ENCODE peak calls at places on chromosomes 6 and 20, in nine cellular contexts. T is neural crest cell, B is fibroblast of mammary gland, F is SK-N-SH, V is endothelial cell, Y is neural progenitor cell, R is HFFc6, W is brain microvascular endothelial cell, J is hepatocyte. H is an unnamed sample.

GRCh38 chr6:157073596-157073995 is 249.7 kb downstream of the TMEM242 start:
- DNase-seq in T (no peak), B (no peak), F (no peak), V (no peak), Y (no peak), R (no peak), W (no peak), J (no peak), H (no peak)

GRCh38 chr6:73631849-73632248 is 21.9 kb downstream of the SLC17A5 start:
- DNase-seq in T (no peak), B (peak; percentile 80), F (no peak), V (no peak), Y (no peak), R (peak; percentile 76), W (no peak), J (no peak), H (no peak)

GRCh38 chr20:19129306-19129705 is 83.1 kb upstream of the SLC24A3 start:
- DNase-seq in T (no peak), B (no peak), F (no peak), V (no peak), Y (no peak), R (no peak), W (no peak), J (no peak), H (no peak)

GRCh38 chr6:110493253-110493800 is 16.9 kb upstream of the SLC22A16 start:
- DNase-seq in T (no peak), B (no peak), F (no peak), V (no peak), Y (no peak), R (no peak), W (no peak), J (no peak), H (no peak)

GRCh38 chr20:25206063-25206403 is 10.5 kb downstream of the ENTPD6 start:
- DNase-seq in T (no peak), B (no peak), F (no peak), V (no peak), Y (no peak), R (no peak), W (no peak), J (no peak), H (peak; percentile 17)

GRCh38 chr6:24194968-24195700 is 69.1 kb downstream of the NRSN1 start:
- DNase-seq in T (no peak), B (peak; percentile 2), F (no peak), V (no peak), Y (peak; percentile 24), R (no peak), W (no peak), J (no peak), H (no peak)

GRCh38 chr6:133184798-133185380 is 56.3 kb upstream of the EYA4 start:
- DNase-seq in T (no peak), B (peak; percentile 44), F (no peak), V (no peak), Y (peak; percentile 29), R (no peak), W (no peak), J (peak; percentile 56), H (no peak)

GRCh38 chr6:44052419-44053011 is 74.7 kb downstream of the MRPL14 start:
- DNase-seq in T (no peak), B (peak; percentile 93), F (peak; percentile 60), V (no peak), Y (peak; percentile 59), R (peak; percentile 61), W (peak; percentile 75), J (no peak), H (no peak)

GRCh38 chr6:133207754-133208153 is 33.4 kb upstream of the EYA4 start:
- DNase-seq in T (no peak), B (no peak), F (no peak), V (no peak), Y (no peak), R (no peak), W (no peak), J (no peak), H (no peak)

GRCh38 chr6:3643921-3644320 is 107.6 kb downstream of the PXDC1 start:
- DNase-seq in T (no peak), B (no peak), F (no peak), V (no peak), Y (no peak), R (no peak), W (no peak), J (no peak), H (no peak)

GRCh38 chr6:87213364-87213763 is 58.0 kb downstream of the ZNF292 start:
- DNase-seq in T (no peak), B (no peak), F (no peak), V (no peak), Y (no peak), R (no peak), W (no peak), J (peak; percentile 57), H (no peak)

GRCh38 chr6:134003542-134003951 is 48.9 kb downstream of the SLC2A12 start:
- DNase-seq in T (no peak), B (no peak), F (no peak), V (no peak), Y (peak; percentile 65), R (no peak), W (no peak), J (no peak), H (no peak)

DNA sequence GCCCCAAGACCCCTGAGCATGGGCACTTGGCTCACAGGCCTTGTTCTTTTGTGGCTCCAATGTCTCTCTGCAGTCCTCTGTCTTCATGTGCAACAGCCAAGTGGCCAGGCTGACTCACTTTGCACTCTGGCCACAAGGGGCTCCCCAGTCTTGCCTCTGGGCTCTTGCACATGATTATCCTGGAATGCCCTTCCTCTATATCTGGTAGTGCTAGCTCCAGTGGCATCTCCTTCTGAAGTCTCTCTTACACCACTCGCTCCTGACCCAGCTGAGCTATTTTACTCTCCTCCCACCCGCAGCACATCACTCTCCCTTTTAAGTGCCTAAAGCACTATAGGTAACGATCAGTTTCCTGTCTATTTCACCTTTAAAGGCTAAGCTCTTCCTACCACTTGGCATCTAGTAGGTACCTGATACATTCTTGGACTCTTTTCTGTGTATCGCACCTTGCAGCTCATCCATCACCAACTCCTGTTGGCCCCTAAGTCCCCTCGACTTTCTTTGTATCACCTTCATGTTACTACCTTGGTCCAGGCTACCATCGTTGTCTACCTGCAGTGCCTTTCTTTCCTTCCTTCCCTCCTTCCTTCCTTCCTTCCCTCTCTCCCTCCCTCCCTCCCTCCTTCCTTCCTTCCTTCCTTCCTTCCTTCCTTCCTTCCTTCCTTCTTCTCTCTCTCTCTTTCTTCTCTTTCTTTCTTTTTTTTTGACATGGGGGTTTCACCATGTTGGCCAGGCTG is 211.9 kb upstream of the RNF24 start:
- DNase-seq in T (no peak), B (peak; percentile 84), F (no peak), V (no peak), Y (peak; percentile 45), R (peak; percentile 88), W (peak; percentile 52), J (no peak), H (no peak)
- TF ChIP-seq CTCF in T (peak; percentile 46), B (peak; percentile 68), F (peak; percentile 69), V (no peak), Y (peak; percentile 48), R (peak; percentile 80), W (peak; percentile 82), J (peak; percentile 17), H (peak; percentile 32)

GRCh38 chr20:17964632-17965031 is 4.0 kb downstream of the SNX5 start:
- DNase-seq in T (no peak), B (no peak), F (no peak), V (no peak), Y (no peak), R (no peak), W (no peak), J (no peak), H (no peak)

GRCh38 chr20:17968366-17969275 is at the start of the genes MGME1 and SNX5:
- DNase-seq in T (peak; percentile 99), B (peak; percentile 99), F (peak; percentile 95), V (peak; percentile 98), Y (peak; percentile 99), R (peak; percentile 100), W (peak; percentile 100), J (peak; percentile 99), H (peak; percentile 98)

GRCh38 chr20:17967595-17968365 is 814 bp downstream of the SNX5 start:
- DNase-seq in T (peak; percentile 12), B (peak; percentile 57), F (no peak), V (no peak), Y (no peak), R (peak; percentile 41), W (no peak), J (no peak), H (no peak)

GRCh38 chr20:17965042-17965697 is 3.4 kb downstream of the SNX5 start:
- DNase-seq in T (no peak), B (no peak), F (no peak), V (no peak), Y (no peak), R (no peak), W (no peak), J (no peak), H (no peak)

DNA sequence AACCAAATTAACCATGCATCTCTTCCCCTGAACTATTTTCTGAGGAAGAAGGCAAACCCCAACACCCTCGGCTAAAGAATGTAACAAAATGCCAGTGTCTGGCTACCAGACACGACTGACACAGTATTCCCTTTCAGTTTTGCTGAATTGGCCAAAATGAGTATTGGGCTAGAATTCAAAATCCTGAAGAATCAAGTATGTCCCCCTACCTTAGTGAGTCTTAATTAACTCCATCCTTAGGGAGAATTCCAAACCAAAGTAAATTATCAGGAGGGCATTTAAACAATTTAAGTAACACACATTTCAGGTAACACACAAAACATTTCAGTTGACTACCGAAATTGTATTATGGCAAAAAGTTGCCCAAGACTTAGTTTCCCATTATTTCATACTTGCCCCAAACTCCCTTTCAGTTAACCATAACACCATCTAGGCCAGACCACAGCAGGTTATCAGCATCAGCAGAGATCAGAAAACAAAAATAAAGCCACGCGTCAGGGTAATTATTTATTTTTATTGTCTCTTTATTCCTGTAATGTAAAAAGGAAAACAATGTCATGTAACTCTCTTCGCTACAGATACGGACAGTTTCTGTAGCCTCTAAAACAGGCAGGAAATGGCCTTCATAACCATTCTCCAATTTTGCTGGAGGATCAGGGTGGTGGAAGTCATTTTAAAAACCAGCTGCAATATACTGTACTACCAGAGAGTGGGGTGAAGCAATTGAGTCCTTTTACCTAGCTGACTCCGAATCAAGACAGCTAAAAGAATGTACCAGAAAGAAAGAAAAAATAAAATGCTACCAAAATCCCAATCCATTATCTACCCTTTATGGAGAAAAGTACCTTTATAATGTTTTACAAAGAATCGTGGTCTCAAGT is 1.9 kb downstream of the SNX5 start:
- DNase-seq in T (no peak), B (peak; percentile 60), F (peak; percentile 55), V (no peak), Y (no peak), R (peak; percentile 49), W (peak; percentile 25), J (peak; percentile 46), H (no peak)
- TF ChIP-seq CTCF in T (peak; percentile 49), B (peak; percentile 20), F (peak; percentile 44), V (no peak), Y (peak; percentile 21), R (peak; percentile 61), W (peak; percentile 22), J (peak; percentile 29), H (no peak)

DNA sequence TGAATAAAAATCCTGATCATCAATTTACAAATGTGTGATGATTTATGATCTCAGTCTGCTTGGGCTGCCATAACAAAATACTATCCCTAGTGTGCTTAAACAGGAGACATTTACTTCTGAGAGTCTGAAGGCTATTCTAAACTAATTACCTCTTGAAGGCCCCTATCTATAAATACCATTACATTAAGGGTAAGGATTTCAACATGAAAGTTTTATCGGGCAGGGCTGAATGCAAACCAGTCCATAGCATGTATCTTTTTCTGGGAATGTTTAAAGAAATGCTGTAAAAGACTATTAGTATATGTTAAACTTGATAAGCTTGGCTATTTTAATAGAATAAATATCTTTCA is 48.2 kb downstream of the TRDN start:
- DNase-seq in T (no peak), B (no peak), F (no peak), V (no peak), Y (no peak), R (no peak), W (no peak), J (no peak), H (no peak)
- TF ChIP-seq CTCF in T (no peak), B (no peak), F (no peak), V (no peak), Y (no peak), R (no peak), W (no peak), J (no peak), H (no peak)

GRCh38 chr6:25788305-25788922 is 33.9 kb downstream of the SLC17A4 start:
- DNase-seq in T (no peak), B (peak; percentile 76), F (peak; percentile 5), V (peak; percentile 72), Y (peak; percentile 54), R (peak; percentile 39), W (peak; percentile 38), J (peak; percentile 60), H (peak; percentile 11)
- TF ChIP-seq CTCF in T (peak; percentile 55), B (peak; percentile 88), F (peak; percentile 42), V (peak; percentile 62), Y (peak; percentile 46), R (peak; percentile 76), W (peak; percentile 71), J (peak; percentile 39), H (peak; percentile 53)

H was measured in GM13976.